ENCODE peak calls at places on chromosomes 16 and 17, in seven cellular contexts. A, S, Q, P, I, U and N are unnamed samples.

GRCh38 chr16:87576191-87576590 is 26.1 kb upstream of the JPH3 start:
- DNase-seq in I (no peak), A (peak; percentile 79), P (no peak), U (no peak), Q (no peak), S (peak; percentile 74), N (no peak)

GRCh38 chr16:79754081-79754872 is 153.7 kb upstream of the MAF start:
- DNase-seq in P (peak; percentile 5), S (peak; percentile 64), U (no peak), A (no peak), Q (no peak), I (no peak), N (no peak)

GRCh38 chr17:55433629-55434422 is 12.2 kb upstream of the MMD start:
- DNase-seq in A (no peak), Q (no peak), S (no peak), P (peak; percentile 98), I (peak; percentile 87), U (no peak), N (peak; percentile 96)

GRCh38 chr17:38897176-38897575 is 27.3 kb downstream of the LASP1 start:
- DNase-seq in S (no peak), P (peak; percentile 34), A (no peak), U (no peak), I (no peak), Q (no peak), N (peak; percentile 28)

GRCh38 chr17:17146791-17147406 is 59.2 kb downstream of the PLD6 start:
- DNase-seq in A (peak; percentile 88), S (peak; percentile 75), P (no peak), U (no peak), Q (no peak), I (peak; percentile 40), N (no peak)

GRCh38 chr16:81940781-81941560 is 70.3 kb downstream of the SDR42E1 start:
- DNase-seq in A (no peak), P (peak; percentile 55), S (peak; percentile 63), U (no peak), Q (no peak), I (peak; percentile 48), N (peak; percentile 64)

GRCh38 chr17:29572691-29573557 is 4.4 kb downstream of the TP53I13 start:
- DNase-seq in U (no peak), S (no peak), Q (peak; percentile 54), P (peak; percentile 74), A (peak; percentile 68), I (peak; percentile 83), N (peak; percentile 56)

GRCh38 chr17:51240275-51240674 is 19.6 kb downstream of the MBTD1 start:
- DNase-seq in P (no peak), I (no peak), Q (no peak), U (no peak), S (no peak), A (no peak), N (no peak)

GRCh38 chr16:47858333-47859067 is 297.3 kb downstream of the ABCC12 start:
- DNase-seq in S (no peak), U (no peak), I (no peak), A (no peak), P (no peak), Q (no peak), N (no peak)

GRCh38 chr17:61219460-61219859 is 180.2 kb upstream of the TBX2 start:
- DNase-seq in S (no peak), A (no peak), P (peak; percentile 95), Q (no peak), I (peak; percentile 55), U (no peak), N (peak; percentile 77)

GRCh38 chr16:68005786-68006286 is 6.6 kb upstream of the DPEP2 start:
- DNase-seq in S (peak; percentile 40), A (no peak), U (no peak), P (no peak), I (peak; percentile 79), Q (no peak), N (no peak)

GRCh38 chr16:20404637-20405036 is at the start of gene PDILT:
- DNase-seq in A (no peak), I (no peak), Q (no peak), P (no peak), S (no peak), U (no peak), N (no peak)

GRCh38 chr16:67927131-67927941 is 4.3 kb downstream of the CTRL start:
- DNase-seq in S (no peak), A (no peak), P (no peak), U (no peak), Q (no peak), I (peak; percentile 16), N (no peak)

GRCh38 chr16:85639529-85640253 is 26.6 kb downstream of the GSE1 start:
- DNase-seq in U (no peak), Q (no peak), S (no peak), I (no peak), P (no peak), A (no peak), N (no peak)

GRCh38 chr16:71214771-71215381 is 15.6 kb downstream of the HYDIN start:
- DNase-seq in U (no peak), A (no peak), Q (no peak), S (peak; percentile 20), I (peak; percentile 14), P (no peak), N (no peak)

GRCh38 chr16:74734361-74735161 is 33.9 kb upstream of the MLKL start:
- DNase-seq in P (no peak), S (peak; percentile 74), A (peak; percentile 76), U (peak; percentile 59), Q (peak; percentile 40), I (no peak), N (no peak)

GRCh38 chr16:508884-509736 is 18.4 kb upstream of the CAPN15 start:
- DNase-seq in A (no peak), I (no peak), U (no peak), Q (no peak), S (no peak), P (peak; percentile 85), N (peak; percentile 35)

GRCh38 chr17:79089720-79090502 is 15.3 kb downstream of the ENGASE start:
- DNase-seq in Q (no peak), I (no peak), S (no peak), P (no peak), U (no peak), A (no peak), N (no peak)

GRCh38 chr16:1416521-1416941 is 2.0 kb upstream of the UNKL start:
- DNase-seq in I (peak; percentile 95), S (peak; percentile 71), P (no peak), A (no peak), U (no peak), Q (no peak), N (no peak)

GRCh38 chr17:7851438-7852261 is 3.2 kb upstream of the TMEM88 start:
- DNase-seq in Q (peak; percentile 89), A (peak; percentile 98), I (peak; percentile 95), S (peak; percentile 93), U (peak; percentile 82), P (peak; percentile 86), N (peak; percentile 81)

GRCh38 chr16:57147381-57148191 is 38.3 kb downstream of the PSME3IP1 start:
- DNase-seq in Q (no peak), U (no peak), I (no peak), S (no peak), A (peak; percentile 45), P (no peak), N (peak; percentile 46)

GRCh38 chr17:59516451-59516850 is 49.0 kb upstream of the DHX40 start:
- DNase-seq in P (no peak), S (peak; percentile 80), A (no peak), I (no peak), U (no peak), Q (no peak), N (no peak)

GRCh38 chr16:72894291-72895151 is 153.4 kb downstream of the ZFHX3 start:
- DNase-seq in A (no peak), U (no peak), Q (no peak), P (no peak), I (no peak), S (no peak), N (peak; percentile 51)

GRCh38 chr17:59165933-59166342 is 10.4 kb downstream of the PRR11 start:
- DNase-seq in S (peak; percentile 72), Q (peak; percentile 88), P (peak; percentile 70), U (peak; percentile 27), I (peak; percentile 60), A (peak; percentile 69), N (peak; percentile 60)

GRCh38 chr17:7217113-7217987 is 2.3 kb downstream of the DLG4 start:
- DNase-seq in Q (no peak), P (peak; percentile 81), A (peak; percentile 75), U (no peak), S (peak; percentile 88), I (no peak), N (peak; percentile 71)

DNA sequence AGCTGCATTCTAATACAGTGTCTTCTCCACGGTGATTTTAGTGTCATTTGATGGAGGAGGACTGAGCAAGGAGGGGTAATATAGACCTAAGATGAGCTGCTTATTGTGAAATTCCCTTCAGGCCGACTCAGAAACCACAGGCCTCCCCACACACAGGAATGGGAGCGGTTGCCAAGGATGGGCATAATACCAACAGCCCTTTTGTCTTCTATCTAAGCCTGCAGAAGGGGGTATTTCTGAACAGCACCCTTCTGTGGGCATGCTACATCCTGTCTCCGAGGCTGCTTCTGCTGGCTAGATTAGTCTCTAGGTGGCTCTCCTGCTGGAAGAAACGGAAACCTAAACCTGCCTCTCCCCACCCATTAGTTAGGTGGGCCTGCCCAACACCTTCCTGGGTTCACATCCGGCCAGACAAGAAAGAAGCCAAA is 72.9 kb downstream of the CCDC182 start:
- DNase-seq in U (no peak), A (no peak), P (no peak), S (no peak), Q (no peak), I (no peak), N (peak; percentile 51)
- H3K23ac ChIP-seq in U (no peak overlapping the region), A (no peak overlapping the region), P (no peak overlapping the region), S (no peak overlapping the region), Q (peak overlapping the region; percentile 12), I (no peak overlapping the region), N (no peak overlapping the region)

GRCh38 chr17:1221209-1221608 is 41.4 kb upstream of the ABR start:
- DNase-seq in P (no peak), S (no peak), Q (no peak), I (peak; percentile 73), U (no peak), A (no peak), N (no peak)
- H3K23ac ChIP-seq in P (no peak overlapping the region), S (no peak overlapping the region), Q (no peak overlapping the region), I (no peak overlapping the region), U (no peak overlapping the region), A (no peak overlapping the region), N (no peak overlapping the region)

GRCh38 chr16:66515543-66516171 is 34.3 kb downstream of the TK2 start:
- DNase-seq in P (peak; percentile 66), S (peak; percentile 55), Q (no peak), A (peak; percentile 50), U (peak; percentile 13), I (peak; percentile 87), N (peak; percentile 37)
- H3K23ac ChIP-seq in P (no peak overlapping the region), S (no peak overlapping the region), Q (peak overlapping the region; percentile 21), A (no peak overlapping the region), U (no peak overlapping the region), I (no peak overlapping the region), N (peak overlapping the region; percentile 13)

DNA sequence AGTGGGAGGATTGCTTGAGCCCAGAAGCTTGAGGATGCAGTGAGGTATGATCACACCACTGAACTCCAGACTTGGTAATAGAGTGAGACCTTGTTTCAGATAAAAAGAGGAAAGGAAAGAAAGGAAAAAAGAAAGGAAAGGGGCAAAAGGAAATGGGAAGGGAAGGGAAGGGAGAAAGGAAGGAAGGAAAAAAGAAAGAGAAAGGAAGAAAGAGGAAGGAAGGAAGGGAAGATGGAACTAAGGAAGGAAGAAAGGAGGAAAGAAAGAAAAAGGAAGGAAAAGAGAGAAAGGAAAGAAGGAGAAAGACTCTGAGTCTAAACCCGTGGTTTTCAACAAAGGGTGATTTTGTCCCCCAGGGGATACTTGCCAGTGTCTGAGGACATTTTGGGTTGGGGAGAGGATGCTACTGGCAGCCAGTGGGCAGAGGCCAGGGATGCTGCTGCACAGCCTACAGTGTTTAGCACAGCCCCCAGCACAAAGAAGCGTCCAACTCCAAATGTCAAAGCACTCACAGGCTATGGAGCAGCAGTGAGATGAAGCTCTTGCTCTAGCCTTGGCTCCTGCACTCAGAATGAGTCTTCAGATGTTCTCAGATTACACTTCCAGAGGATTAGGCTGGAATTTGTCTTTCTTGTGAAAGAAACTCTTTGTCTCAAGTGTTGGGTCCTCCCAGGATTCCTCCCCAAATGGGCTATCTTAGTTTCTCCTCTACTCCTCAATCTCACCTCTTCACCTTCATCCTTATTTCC is 64.2 kb downstream of the BMERB1 start:
- DNase-seq in I (no peak), Q (no peak), A (no peak), S (peak; percentile 49), P (peak; percentile 33), U (no peak), N (peak; percentile 71)
- H3K23ac ChIP-seq in I (no peak overlapping the region), Q (no peak overlapping the region), A (no peak overlapping the region), S (no peak overlapping the region), P (no peak overlapping the region), U (no peak overlapping the region), N (no peak overlapping the region)